ENCODE peak calls at places on chromosomes 5 and 9, in five cellular contexts. One of them, this sample, is unnamed.

GRCh38 chr5:123412206-123412605 is 11.0 kb downstream of the CEP120 start:
- DNase-seq in neuronal stem cell: no peak
- DNase-seq in fibroblast of pulmonary artery: no peak
- DNase-seq in WERI-Rb-1: no peak
- DNase-seq in A549: no peak
- DNase-seq in this sample: no peak

GRCh38 chr9:125153712-125154367 is 10.5 kb upstream of the SCAI start:
- DNase-seq in WERI-Rb-1: no peak
- DNase-seq in A549: no peak
- DNase-seq in neuronal stem cell: no peak
- DNase-seq in fibroblast of pulmonary artery: no peak
- DNase-seq in this sample: no peak

GRCh38 chr9:9615086-9615485 is 997.7 kb downstream of the PTPRD start:
- DNase-seq in neuronal stem cell: no peak
- DNase-seq in WERI-Rb-1: no peak
- DNase-seq in fibroblast of pulmonary artery: no peak
- DNase-seq in A549: no peak
- DNase-seq in this sample: no peak

GRCh38 chr5:2801602-2802525 is 50.4 kb upstream of the IRX2 start:
- DNase-seq in fibroblast of pulmonary artery: no peak
- DNase-seq in neuronal stem cell: no peak
- DNase-seq in A549: no peak
- DNase-seq in WERI-Rb-1: peak
- DNase-seq in this sample: no peak

GRCh38 chr5:91127682-91128081 is 255.4 kb downstream of the ARRDC3 start:
- DNase-seq in WERI-Rb-1: no peak
- DNase-seq in neuronal stem cell: no peak
- DNase-seq in fibroblast of pulmonary artery: no peak
- DNase-seq in A549: no peak
- DNase-seq in this sample: no peak

GRCh38 chr9:33263131-33263935 is 1.2 kb downstream of the BAG1 start:
- DNase-seq in fibroblast of pulmonary artery: peak
- DNase-seq in WERI-Rb-1: no peak
- DNase-seq in neuronal stem cell: no peak
- DNase-seq in A549: no peak
- DNase-seq in this sample: no peak

GRCh38 chr5:37951946-37952721 is 112.3 kb upstream of the GDNF start:
- DNase-seq in A549: no peak
- DNase-seq in neuronal stem cell: no peak
- DNase-seq in WERI-Rb-1: no peak
- DNase-seq in fibroblast of pulmonary artery: no peak
- DNase-seq in this sample: no peak

GRCh38 chr5:168057905-168058304 is 233.5 kb upstream of the WWC1 start:
- DNase-seq in fibroblast of pulmonary artery: peak
- DNase-seq in WERI-Rb-1: no peak
- DNase-seq in neuronal stem cell: no peak
- DNase-seq in A549: peak
- DNase-seq in this sample: no peak

GRCh38 chr9:133490865-133491655 is 12.2 kb upstream of the SLC2A6 start:
- DNase-seq in fibroblast of pulmonary artery: no peak
- DNase-seq in A549: no peak
- DNase-seq in WERI-Rb-1: no peak
- DNase-seq in neuronal stem cell: no peak
- DNase-seq in this sample: no peak

GRCh38 chr9:3088166-3088702 is 244.3 kb upstream of the PUM3 start:
- DNase-seq in fibroblast of pulmonary artery: no peak
- DNase-seq in A549: no peak
- DNase-seq in neuronal stem cell: no peak
- DNase-seq in WERI-Rb-1: no peak
- DNase-seq in this sample: no peak

GRCh38 chr5:136186786-136187185 is 6.2 kb downstream of the SMIM32 start:
- DNase-seq in WERI-Rb-1: no peak
- DNase-seq in fibroblast of pulmonary artery: no peak
- DNase-seq in A549: no peak
- DNase-seq in neuronal stem cell: no peak
- DNase-seq in this sample: no peak

GRCh38 chr5:132655821-132656773 is 1.9 kb upstream of the IL13 start:
- DNase-seq in fibroblast of pulmonary artery: no peak
- DNase-seq in A549: no peak
- DNase-seq in neuronal stem cell: peak
- DNase-seq in WERI-Rb-1: peak
- DNase-seq in this sample: no peak

GRCh38 chr9:134693641-134694367 is 52.2 kb downstream of the COL5A1 start:
- DNase-seq in neuronal stem cell: no peak
- DNase-seq in fibroblast of pulmonary artery: no peak
- DNase-seq in A549: no peak
- DNase-seq in WERI-Rb-1: no peak
- DNase-seq in this sample: no peak

GRCh38 chr9:126326228-126327015 is at the start of gene MVB12B:
- DNase-seq in WERI-Rb-1: peak
- DNase-seq in A549: peak
- DNase-seq in fibroblast of pulmonary artery: no peak
- DNase-seq in neuronal stem cell: peak
- DNase-seq in this sample: no peak

GRCh38 chr5:61256474-61256873 is 75.6 kb upstream of the ZSWIM6 start:
- DNase-seq in A549: no peak
- DNase-seq in WERI-Rb-1: no peak
- DNase-seq in neuronal stem cell: no peak
- DNase-seq in fibroblast of pulmonary artery: peak
- DNase-seq in this sample: no peak

GRCh38 chr9:69554945-69555344 is 117.2 kb downstream of the APBA1 start:
- DNase-seq in neuronal stem cell: no peak
- DNase-seq in WERI-Rb-1: no peak
- DNase-seq in A549: peak
- DNase-seq in fibroblast of pulmonary artery: peak
- DNase-seq in this sample: peak

GRCh38 chr9:85040806-85041575 is 371.5 kb downstream of the NTRK2 start:
- DNase-seq in neuronal stem cell: no peak
- DNase-seq in fibroblast of pulmonary artery: peak
- DNase-seq in A549: no peak
- DNase-seq in WERI-Rb-1: no peak
- DNase-seq in this sample: no peak

GRCh38 chr9:109013678-109014145 is 413 bp upstream of the CTNNAL1 start:
- DNase-seq in A549: no peak
- DNase-seq in fibroblast of pulmonary artery: peak
- DNase-seq in WERI-Rb-1: no peak
- DNase-seq in neuronal stem cell: no peak
- DNase-seq in this sample: peak

GRCh38 chr5:150323092-150323491 is 20.4 kb upstream of the ARSI start:
- DNase-seq in WERI-Rb-1: no peak
- DNase-seq in fibroblast of pulmonary artery: peak
- DNase-seq in neuronal stem cell: no peak
- DNase-seq in A549: no peak
- DNase-seq in this sample: no peak

GRCh38 chr5:6262651-6263363 is 115.5 kb downstream of the MED10 start:
- DNase-seq in neuronal stem cell: no peak
- DNase-seq in A549: no peak
- DNase-seq in WERI-Rb-1: no peak
- DNase-seq in fibroblast of pulmonary artery: no peak
- DNase-seq in this sample: no peak

GRCh38 chr9:133991964-133992779 is at the start of gene VAV2:
- DNase-seq in WERI-Rb-1: peak
- DNase-seq in A549: peak
- DNase-seq in fibroblast of pulmonary artery: peak
- DNase-seq in neuronal stem cell: peak
- DNase-seq in this sample: no peak

GRCh38 chr5:133635051-133635450 is 22.7 kb upstream of the FSTL4 start:
- DNase-seq in neuronal stem cell: no peak
- DNase-seq in fibroblast of pulmonary artery: no peak
- DNase-seq in WERI-Rb-1: no peak
- DNase-seq in A549: peak
- DNase-seq in this sample: no peak

GRCh38 chr5:159208508-159209437 is 580 bp downstream of the RNF145 start:
- DNase-seq in A549: peak
- DNase-seq in WERI-Rb-1: peak
- DNase-seq in neuronal stem cell: peak
- DNase-seq in fibroblast of pulmonary artery: peak
- DNase-seq in this sample: no peak

GRCh38 chr5:143142596-143143435 is 260.7 kb downstream of the NR3C1 start:
- DNase-seq in WERI-Rb-1: no peak
- DNase-seq in neuronal stem cell: no peak
- DNase-seq in fibroblast of pulmonary artery: peak
- DNase-seq in A549: no peak
- DNase-seq in this sample: peak

DNA sequence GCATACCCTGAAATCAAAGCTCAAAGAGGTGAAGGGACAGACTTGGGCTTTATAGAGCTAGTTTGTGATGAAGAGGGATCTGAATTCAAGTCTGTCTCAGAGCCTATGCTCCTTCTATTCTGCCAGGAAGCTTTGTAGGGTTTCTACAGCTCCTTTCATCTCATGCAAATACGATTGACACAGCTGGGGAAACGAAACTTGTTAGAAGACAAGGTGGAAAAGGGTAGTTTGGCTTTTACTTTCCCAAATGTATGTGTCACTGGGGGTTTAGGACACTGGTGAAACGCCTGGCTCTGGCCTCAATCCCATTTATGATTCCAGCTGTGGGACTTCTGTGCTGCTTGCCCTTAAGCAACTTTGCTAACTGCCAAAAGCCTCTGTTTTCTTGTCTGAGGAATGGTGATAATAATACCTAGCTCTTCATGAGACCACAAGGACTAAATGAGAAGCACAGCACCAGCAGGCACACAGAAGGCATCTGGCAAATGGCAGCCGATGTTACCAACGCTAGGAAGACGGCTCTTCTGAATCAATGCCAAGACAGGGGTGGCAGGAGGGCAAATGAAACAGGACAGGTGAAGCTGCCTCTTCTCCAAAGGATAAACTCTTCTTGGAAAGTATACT is 70.3 kb upstream of the EQTN start:
- DNase-seq in A549: no peak
- DNase-seq in neuronal stem cell: no peak
- DNase-seq in fibroblast of pulmonary artery: no peak
- DNase-seq in WERI-Rb-1: no peak
- DNase-seq in this sample: no peak
- H3K4me3 ChIP-seq in A549: no peak
- H3K4me3 ChIP-seq in neuronal stem cell: no peak
- H3K4me3 ChIP-seq in fibroblast of pulmonary artery: no peak
- H3K4me3 ChIP-seq in WERI-Rb-1: no peak
- H3K4me3 ChIP-seq in this sample: no peak

GRCh38 chr9:74458832-74459231 is 38.3 kb upstream of the RORB start:
- DNase-seq in A549: no peak
- DNase-seq in fibroblast of pulmonary artery: no peak
- DNase-seq in neuronal stem cell: no peak
- DNase-seq in WERI-Rb-1: no peak
- DNase-seq in this sample: no peak
- H3K4me3 ChIP-seq in A549: no peak
- H3K4me3 ChIP-seq in fibroblast of pulmonary artery: no peak
- H3K4me3 ChIP-seq in neuronal stem cell: no peak
- H3K4me3 ChIP-seq in WERI-Rb-1: no peak
- H3K4me3 ChIP-seq in this sample: no peak

DNA sequence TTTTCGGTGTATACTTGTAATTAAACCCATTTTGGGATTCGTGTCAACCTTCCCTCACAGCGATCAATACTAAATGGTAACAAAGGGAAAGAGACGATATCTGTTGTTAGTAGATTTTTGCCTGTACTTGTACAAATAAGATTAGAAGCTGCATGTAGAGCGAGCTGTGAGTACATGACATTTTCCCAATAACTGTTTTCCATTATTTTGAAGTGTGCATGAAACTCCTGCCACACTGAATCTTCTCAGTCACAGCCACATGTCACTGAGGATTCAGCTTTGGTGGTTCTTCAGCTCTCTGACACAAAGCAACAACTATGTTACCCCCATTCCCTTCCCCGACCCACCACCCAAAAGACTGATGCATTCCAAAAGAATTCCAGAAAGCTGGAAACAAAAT is 685.6 kb downstream of the EFNA5 start:
- DNase-seq in A549: no peak
- DNase-seq in WERI-Rb-1: no peak
- DNase-seq in neuronal stem cell: no peak
- DNase-seq in fibroblast of pulmonary artery: no peak
- DNase-seq in this sample: no peak
- H3K4me3 ChIP-seq in A549: no peak
- H3K4me3 ChIP-seq in WERI-Rb-1: no peak
- H3K4me3 ChIP-seq in neuronal stem cell: no peak
- H3K4me3 ChIP-seq in fibroblast of pulmonary artery: no peak
- H3K4me3 ChIP-seq in this sample: no peak

GRCh38 chr9:136792321-136793062 is 1.3 kb downstream of the TMEM141 start:
- DNase-seq in WERI-Rb-1: no peak
- DNase-seq in fibroblast of pulmonary artery: no peak
- DNase-seq in neuronal stem cell: no peak
- DNase-seq in A549: no peak
- DNase-seq in this sample: no peak
- H3K4me3 ChIP-seq in WERI-Rb-1: no peak
- H3K4me3 ChIP-seq in fibroblast of pulmonary artery: peak
- H3K4me3 ChIP-seq in neuronal stem cell: peak
- H3K4me3 ChIP-seq in A549: peak
- H3K4me3 ChIP-seq in this sample: peak